ENCODE peak calls at places on chromosomes 2 and 18, in eight cellular contexts. O, M, E, C, U, J, Q and D are unnamed samples.

GRCh38 chr2:218079943-218080913 is 11.2 kb downstream of the RUFY4 start:
- DNase-seq in U (no peak), Q (no peak), O (no peak), M (no peak), E (no peak), C (no peak), J (no peak), D (no peak)

GRCh38 chr2:109238580-109238979 is 109.6 kb downstream of the SH3RF3 start:
- DNase-seq in E (peak; percentile 57), Q (no peak), O (no peak), J (peak; percentile 74), U (peak; percentile 86), C (peak; percentile 95), M (peak; percentile 84), D (peak; percentile 68)

GRCh38 chr2:238754259-238754658 is 93.6 kb upstream of the TWIST2 start:
- DNase-seq in E (no peak), C (no peak), U (no peak), J (no peak), M (no peak), Q (no peak), O (no peak), D (no peak)

GRCh38 chr2:223043164-223043941 is 8.6 kb upstream of the KCNE4 start:
- DNase-seq in U (no peak), Q (no peak), M (no peak), O (no peak), C (no peak), E (no peak), J (no peak), D (no peak)

GRCh38 chr2:144358979-144359541 is 160.9 kb downstream of the ZEB2 start:
- DNase-seq in Q (no peak), O (no peak), U (no peak), E (peak; percentile 66), M (no peak), J (no peak), C (no peak), D (peak; percentile 70)

GRCh38 chr18:50410894-50411293 is 36.0 kb downstream of the SKA1 start:
- DNase-seq in E (peak; percentile 49), Q (no peak), U (no peak), M (no peak), C (no peak), O (no peak), J (no peak), D (peak; percentile 26)

GRCh38 chr18:2878656-2879330 is 32.0 kb downstream of the EMILIN2 start:
- DNase-seq in Q (no peak), U (no peak), M (no peak), O (no peak), J (no peak), C (no peak), E (no peak), D (no peak)

GRCh38 chr18:31736630-31737029 is 24.1 kb downstream of the SLC25A52 start:
- DNase-seq in C (no peak), U (no peak), M (no peak), J (no peak), Q (no peak), O (no peak), E (no peak), D (no peak)

GRCh38 chr18:10197097-10197496 is 257.3 kb upstream of the APCDD1 start:
- DNase-seq in M (no peak), C (no peak), J (no peak), U (peak; percentile 67), E (no peak), Q (no peak), O (no peak), D (no peak)

GRCh38 chr18:10565835-10566234 is 40.0 kb downstream of the NAPG start:
- DNase-seq in J (no peak), C (no peak), Q (no peak), M (no peak), E (no peak), U (no peak), O (no peak), D (no peak)

GRCh38 chr2:238652771-238653157 is 195.1 kb upstream of the TWIST2 start:
- DNase-seq in J (no peak), O (no peak), Q (no peak), U (no peak), M (no peak), E (no peak), C (no peak), D (no peak)

GRCh38 chr2:201254331-201254730 is 6.0 kb upstream of the CASP8 start:
- DNase-seq in C (no peak), J (no peak), O (no peak), Q (no peak), M (no peak), U (no peak), E (peak; percentile 67), D (peak; percentile 27)
- H3K27ac ChIP-seq in C (peak overlapping the region; percentile 95), J (no peak overlapping the region), O (peak overlapping the region; percentile 100), Q (no peak overlapping the region), M (no peak overlapping the region), U (peak overlapping the region; percentile 68), E (no peak overlapping the region), D (no peak overlapping the region)

GRCh38 chr18:70333757-70334156 is 44.9 kb downstream of the SOCS6 start:
- DNase-seq in C (no peak), E (peak; percentile 99), U (no peak), J (peak; percentile 94), O (no peak), Q (no peak), M (peak; percentile 67), D (peak; percentile 96)

GRCh38 chr18:70333316-70333715 is 44.5 kb downstream of the SOCS6 start:
- DNase-seq in C (no peak), J (no peak), O (no peak), U (no peak), Q (no peak), M (no peak), E (no peak), D (no peak)

GRCh38 chr18:70334728-70335329 is 46.0 kb downstream of the SOCS6 start:
- DNase-seq in O (no peak), C (no peak), M (no peak), J (no peak), U (no peak), E (no peak), Q (no peak), D (peak; percentile 21)

GRCh38 chr18:70332694-70333093 is 43.8 kb downstream of the SOCS6 start:
- DNase-seq in J (no peak), Q (no peak), U (no peak), E (peak; percentile 38), M (no peak), O (no peak), C (no peak), D (no peak)

GRCh38 chr18:70334264-70334663 is 45.4 kb downstream of the SOCS6 start:
- DNase-seq in J (no peak), Q (no peak), M (no peak), O (no peak), E (no peak), U (no peak), C (no peak), D (no peak)
- H3K4me3 ChIP-seq in J (no peak overlapping the region), Q (no peak overlapping the region), M (no peak overlapping the region), O (no peak overlapping the region), E (no peak overlapping the region), U (no peak overlapping the region), C (no peak overlapping the region), D (no peak overlapping the region)

GRCh38 chr18:67513285-67513684 is 3.2 kb downstream of the DSEL start:
- DNase-seq in E (no peak), C (no peak), J (no peak), U (no peak), Q (no peak), O (no peak), M (no peak), D (peak; percentile 12)
- TF ChIP-seq CTCF in E (no peak), C (no peak), J (peak; percentile 6), U (no peak), Q (peak; percentile 16), O (peak; percentile 14), M (peak; percentile 13), D (peak; percentile 30)

DNA sequence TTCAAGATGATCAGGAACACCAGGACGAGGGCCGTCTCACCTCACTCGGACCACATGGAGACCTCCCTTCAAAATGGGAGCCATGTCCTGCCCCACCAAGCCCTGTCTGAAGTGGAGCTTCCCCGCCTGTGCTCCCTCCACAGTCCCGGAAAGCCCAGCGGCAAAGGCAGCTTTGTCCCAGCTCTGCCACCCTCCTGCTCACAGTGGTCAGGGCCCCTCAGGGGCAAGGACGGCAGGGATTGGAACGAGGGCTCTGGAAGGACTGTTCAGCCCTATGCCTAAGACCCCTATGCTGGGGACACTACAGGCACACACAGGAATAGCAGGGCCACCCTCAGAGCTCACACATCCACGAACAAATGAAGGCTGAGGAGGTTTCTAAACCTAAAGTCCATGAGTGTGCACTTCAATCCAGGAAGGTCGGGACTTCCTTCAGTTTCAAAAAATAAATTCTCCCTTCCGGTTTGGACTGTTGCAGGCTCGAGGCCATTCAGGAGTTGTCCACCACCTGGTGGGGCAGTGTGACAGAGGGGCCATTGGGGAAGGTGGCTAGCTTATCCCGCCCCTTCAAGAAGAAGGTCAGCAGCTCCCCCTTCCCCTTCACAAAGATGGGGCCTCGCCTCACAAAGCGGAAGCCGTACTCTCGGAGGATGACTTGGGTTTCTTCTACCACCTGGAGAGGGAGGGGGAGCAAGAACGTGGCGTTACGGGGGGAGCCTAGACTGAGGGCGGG is 26.4 kb downstream of the CENPO start:
- DNase-seq in O (no peak), C (peak; percentile 67), J (no peak), Q (peak; percentile 24), E (no peak), U (no peak), M (no peak), D (no peak)
- H3K27ac ChIP-seq in O (no peak overlapping the region), C (no peak overlapping the region), J (no peak overlapping the region), Q (no peak overlapping the region), E (peak overlapping the region; percentile 5), U (no peak overlapping the region), M (no peak overlapping the region), D (peak overlapping the region; percentile 5)

GRCh38 chr18:63160172-63160995 is 159.2 kb downstream of the BCL2 start:
- DNase-seq in Q (no peak), M (no peak), C (peak; percentile 83), E (no peak), O (no peak), J (no peak), U (no peak), D (no peak)
- H3K4me3 ChIP-seq in Q (no peak overlapping the region), M (no peak overlapping the region), C (no peak overlapping the region), E (no peak overlapping the region), O (no peak overlapping the region), J (no peak overlapping the region), U (no peak overlapping the region), D (no peak overlapping the region)